ENCODE peak calls at places on chromosomes 11 and 22, in eight cellular contexts. K is effector memory CD4-positive, alpha-beta T cell; G is ovary; R is stomach; I is thoracic aorta; N is fibroblast of lung; X is neural progenitor cell; Z is heart right ventricle. S is an unnamed sample. For H3K9me3, the result is how much of the 10 kb centered on the place peaks cover.

GRCh38 chr22:26481694-26482093 is 1.9 kb downstream of the HPS4 start:
- DNase-seq in K (no peak), G (no peak), R (no peak), I (no peak), X (no peak), N (no peak), Z (no peak), S (no peak)

GRCh38 chr22:43088616-43088978 is 594 bp downstream of the TTLL1 start:
- DNase-seq in R (no peak), K (no peak), I (no peak), X (no peak), G (no peak), N (no peak), Z (no peak), S (no peak)

GRCh38 chr11:123650901-123651300 is 3.5 kb downstream of the SCN3B start:
- DNase-seq in N (no peak), Z (no peak), I (no peak), R (no peak), G (no peak), X (no peak), K (no peak), S (no peak)

GRCh38 chr11:133895551-133895950 is 50.2 kb upstream of the SPATA19 start:
- DNase-seq in Z (no peak), N (no peak), R (peak), X (no peak), G (no peak), K (no peak), I (no peak), S (no peak)

GRCh38 chr11:26065944-26066343 is 266.0 kb upstream of the ANO3 start:
- DNase-seq in I (no peak), R (no peak), X (no peak), G (no peak), Z (no peak), K (no peak), N (no peak), S (no peak)

GRCh38 chr11:120182357-120182756 is 28.5 kb upstream of the OAF start:
- DNase-seq in N (no peak), X (peak), I (no peak), Z (no peak), R (peak), G (no peak), K (no peak), S (no peak)

GRCh38 chr11:31480930-31481329 is 28.5 kb downstream of the IMMP1L start:
- DNase-seq in Z (no peak), X (peak), K (no peak), R (no peak), N (no peak), G (no peak), I (no peak), S (no peak)

GRCh38 chr11:118401880-118402590 is 629 bp downstream of the ATP5MG start:
- DNase-seq in G (no peak), X (peak), Z (no peak), R (no peak), K (no peak), I (no peak), N (peak), S (no peak)

GRCh38 chr22:25193548-25193947 is 6.1 kb upstream of the CRYBB3 start:
- DNase-seq in I (no peak), R (no peak), N (no peak), G (no peak), Z (no peak), X (peak), K (no peak), S (no peak)

GRCh38 chr11:71372693-71373657 is 75.2 kb downstream of the DHCR7 start:
- DNase-seq in Z (no peak), X (peak), I (no peak), N (peak), G (no peak), K (no peak), R (no peak), S (no peak)

GRCh38 chr22:35678836-35679235 is 30.6 kb downstream of the APOL6 start:
- DNase-seq in K (no peak), Z (no peak), G (no peak), N (no peak), R (no peak), I (no peak), X (no peak), S (no peak)

GRCh38 chr11:100647861-100648260 is 39.2 kb upstream of the ARHGAP42 start:
- DNase-seq in Z (no peak), I (no peak), R (no peak), X (no peak), N (no peak), G (no peak), K (no peak), S (no peak)

GRCh38 chr11:115083129-115083823 is 404.9 kb downstream of the NXPE2 start:
- DNase-seq in X (no peak), K (no peak), G (no peak), Z (no peak), N (no peak), I (no peak), R (no peak), S (no peak)

GRCh38 chr11:75868990-75869389 is 54.0 kb downstream of the UVRAG start:
- DNase-seq in I (no peak), G (no peak), K (no peak), R (no peak), Z (no peak), N (no peak), X (no peak), S (no peak)

GRCh38 chr11:6418199-6418957 is 516 bp downstream of the APBB1 start:
- DNase-seq in G (peak), Z (peak), R (no peak), K (no peak), N (no peak), I (no peak), X (peak), S (peak)

GRCh38 chr11:77085652-77086051 is 17.0 kb upstream of the OMP start:
- DNase-seq in X (no peak), K (no peak), R (peak), I (no peak), N (no peak), Z (no peak), G (peak), S (no peak)

GRCh38 chr11:119417726-119418540 is 5.0 kb downstream of the THY1 start:
- DNase-seq in X (no peak), K (no peak), G (no peak), R (no peak), N (peak), I (peak), Z (no peak), S (no peak)

GRCh38 chr11:34916810-34917780 is 677 bp downstream of the PDHX start:
- DNase-seq in Z (no peak), X (no peak), K (no peak), R (no peak), G (no peak), I (no peak), N (peak), S (no peak)

GRCh38 chr11:131760191-131760951 is 390.0 kb downstream of the NTM start:
- DNase-seq in R (no peak), N (peak), K (no peak), Z (no peak), X (peak), G (no peak), I (no peak), S (peak)

GRCh38 chr11:113634940-113635575 is 71.0 kb downstream of the TMPRSS5 start:
- DNase-seq in N (no peak), X (no peak), G (no peak), Z (no peak), K (no peak), R (no peak), I (no peak), S (no peak)

GRCh38 chr11:112613051-112613972 is 347.9 kb upstream of the NCAM1 start:
- DNase-seq in R (no peak), Z (no peak), N (peak), K (no peak), X (no peak), I (no peak), G (no peak), S (no peak)

GRCh38 chr11:59197990-59198389 is 14.7 kb downstream of the MPEG1 start:
- DNase-seq in I (peak), G (peak), K (no peak), Z (peak), R (peak), N (peak), X (no peak), S (peak)

GRCh38 chr11:10325398-10326079 is 20.7 kb downstream of the ADM start:
- DNase-seq in R (no peak), N (peak), K (no peak), I (no peak), G (no peak), Z (no peak), X (no peak), S (no peak)

GRCh38 chr11:120108154-120108784 is 29.6 kb downstream of the TRIM29 start:
- DNase-seq in R (peak), G (peak), N (peak), K (no peak), Z (peak), I (no peak), X (peak), S (peak)

GRCh38 chr11:130476922-130477491 is 28.6 kb downstream of the ADAMTS15 start:
- DNase-seq in N (no peak), I (no peak), G (peak), Z (no peak), K (no peak), R (no peak), X (no peak), S (no peak)

GRCh38 chr11:27496461-27496860 is 10.1 kb downstream of the LIN7C start:
- DNase-seq in K (no peak), R (no peak), N (peak), Z (no peak), X (no peak), I (no peak), G (no peak), S (no peak)

GRCh38 chr11:47161134-47161854 is 15.4 kb downstream of the ARFGAP2 start:
- DNase-seq in G (peak), R (peak), Z (peak), K (no peak), N (peak), X (peak), I (no peak), S (peak)

GRCh38 chr11:101912823-101913284 is 2.0 kb upstream of the CEP126 start:
- DNase-seq in N (peak), R (no peak), K (no peak), Z (no peak), X (no peak), G (no peak), I (no peak), S (no peak)

GRCh38 chr11:3995949-3996554 is 98.5 kb upstream of the RRM1 start:
- DNase-seq in N (peak), G (no peak), X (no peak), K (no peak), R (no peak), I (no peak), Z (no peak), S (no peak)
- H3K9me3 ChIP-seq in N (under half), G (under half), X (under half), K (under half), R (under half), I (under half), Z (under half), S (under half)

DNA sequence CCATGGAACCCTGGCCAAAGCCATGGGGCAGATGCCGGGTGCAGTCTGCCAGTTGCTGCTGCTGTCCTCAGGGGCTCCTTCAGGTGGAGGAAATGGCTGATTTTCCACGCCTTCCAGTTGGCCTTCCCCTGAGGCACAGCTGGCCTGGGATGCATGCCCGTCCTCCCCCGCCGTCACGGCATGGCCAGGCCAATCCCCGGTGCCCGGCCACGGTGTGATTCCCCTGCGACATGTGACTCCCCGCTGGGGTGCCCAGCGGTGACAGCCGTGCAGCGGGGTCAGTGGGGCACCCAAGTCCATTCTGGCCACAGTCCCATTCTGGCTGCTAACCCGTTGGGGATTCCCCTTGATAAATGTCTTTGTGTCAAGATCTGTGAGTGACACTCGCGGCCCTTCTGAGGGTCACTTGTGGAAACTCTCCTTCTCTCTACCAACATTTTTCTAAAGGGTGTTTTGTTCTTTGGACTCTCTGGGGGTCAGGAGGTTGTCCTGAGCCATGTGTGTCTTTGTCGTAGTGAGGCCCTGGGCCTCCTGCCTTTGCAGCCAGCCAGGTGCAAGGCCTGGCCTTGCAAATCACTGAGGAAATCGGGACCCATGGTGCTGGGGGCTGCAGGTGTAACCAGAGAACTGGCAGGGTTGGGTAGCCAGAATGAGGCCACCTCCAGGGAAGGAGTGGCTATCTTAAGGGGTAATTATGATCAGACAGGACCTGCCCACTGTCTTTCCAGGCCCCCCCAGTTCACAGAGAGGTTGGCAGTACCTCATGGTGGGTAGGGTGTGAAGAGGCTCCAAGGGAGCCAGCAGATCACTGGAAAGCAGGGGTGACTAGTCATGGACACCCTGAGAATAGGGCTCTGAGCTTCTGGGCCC is 37.1 kb downstream of the KCNQ1OT1 start:
- DNase-seq in G (no peak), K (no peak), N (no peak), I (no peak), R (peak), X (no peak), Z (no peak), S (no peak)
- H3K9me3 ChIP-seq in G (under half), K (under half), N (under half), I (under half), R (under half), X (under half), Z (under half), S (under half)

GRCh38 chr22:48257690-48258065 is 1495.2 kb downstream of the TBC1D22A start:
- DNase-seq in X (no peak), K (no peak), R (no peak), Z (no peak), I (no peak), G (no peak), N (no peak), S (no peak)
- H3K9me3 ChIP-seq in X (under half), K (under half), R (under half), Z (under half), I (under half), G (under half), N (under half), S (under half)

GRCh38 chr22:49452362-49452946 is 375.2 kb downstream of the BRD1 start:
- DNase-seq in R (no peak), K (no peak), I (no peak), G (no peak), Z (no peak), N (no peak), X (no peak), S (no peak)

GRCh38 chr22:49449811-49450386 is 377.8 kb downstream of the BRD1 start:
- DNase-seq in X (peak), N (no peak), Z (no peak), G (no peak), K (no peak), I (no peak), R (no peak), S (no peak)

GRCh38 chr22:49450521-49450920 is 377.2 kb downstream of the BRD1 start:
- DNase-seq in I (no peak), X (peak), Z (no peak), G (no peak), N (no peak), R (no peak), K (no peak), S (no peak)

GRCh38 chr22:49449377-49449776 is 378.3 kb downstream of the BRD1 start:
- DNase-seq in R (no peak), I (no peak), K (no peak), X (no peak), G (no peak), N (no peak), Z (no peak), S (no peak)

GRCh38 chr22:49451070-49451840 is 376.4 kb downstream of the BRD1 start:
- DNase-seq in N (no peak), I (no peak), R (no peak), Z (no peak), K (no peak), X (no peak), G (no peak), S (no peak)
- H3K9me3 ChIP-seq in N (under half), I (under half), R (under half), Z (under half), K (under half), X (under half), G (under half), S (under half)

GRCh38 chr11:125797641-125798040 is 9.7 kb downstream of the PATE3 start:
- DNase-seq in R (no peak), K (no peak), X (no peak), N (no peak), I (no peak), G (no peak), Z (no peak), S (no peak)

GRCh38 chr11:125802387-125802786 is 14.5 kb downstream of the PATE3 start:
- DNase-seq in G (no peak), N (no peak), R (no peak), X (no peak), Z (no peak), I (no peak), K (no peak), S (no peak)

DNA sequence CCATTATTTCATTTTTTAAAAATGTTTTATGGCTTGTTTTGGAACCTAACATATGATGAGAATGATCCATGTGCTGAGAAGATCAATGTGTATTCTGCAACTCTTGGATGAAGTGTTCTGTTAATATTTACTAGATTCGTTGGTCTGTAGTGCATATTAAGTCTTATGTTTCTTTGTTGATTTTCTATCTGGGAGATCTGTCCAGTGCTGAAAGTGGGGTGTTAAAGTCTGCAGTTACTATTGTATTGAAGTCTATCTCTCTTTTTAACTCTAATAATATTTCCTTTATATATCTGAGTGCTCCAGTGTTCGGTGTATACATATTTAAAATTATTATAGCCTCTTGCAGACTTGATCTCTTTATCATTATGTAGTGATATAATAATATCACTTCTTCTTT is 11.9 kb downstream of the PATE3 start:
- DNase-seq in N (no peak), K (no peak), R (no peak), I (no peak), X (no peak), G (no peak), Z (no peak), S (no peak)
- H3K9me3 ChIP-seq in N (under half), K (under half), R (half or more), I (under half), X (under half), G (under half), Z (half or more), S (half or more)

DNA sequence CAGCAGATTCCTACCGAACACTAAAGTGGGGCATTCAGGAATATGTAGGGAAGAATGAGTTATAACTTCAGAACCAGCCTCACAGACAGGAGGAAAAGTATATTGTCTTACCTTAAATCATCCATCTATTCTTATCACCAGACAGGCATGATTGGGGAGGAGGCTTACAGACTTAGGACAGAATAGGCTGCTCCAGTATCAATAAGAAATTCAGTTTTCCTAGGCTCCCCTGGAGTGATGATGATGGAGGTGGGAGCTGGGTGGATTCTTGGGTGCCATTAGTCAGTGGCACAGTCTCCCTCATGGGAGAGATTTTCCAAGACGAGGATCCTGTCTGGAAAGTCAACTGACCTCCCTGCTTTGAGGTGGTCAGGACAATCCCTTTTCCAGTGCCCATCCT is 225.0 kb downstream of the AASDHPPT start:
- DNase-seq in R (no peak), G (no peak), N (no peak), Z (no peak), X (no peak), I (no peak), K (no peak), S (no peak)
- H3K9me3 ChIP-seq in R (under half), G (under half), N (under half), Z (under half), X (under half), I (under half), K (under half), S (under half)

GRCh38 chr11:3359092-3359824 is 19.7 kb downstream of the ZNF195 start:
- DNase-seq in N (peak), R (no peak), Z (no peak), K (no peak), I (no peak), G (no peak), X (no peak), S (no peak)
- H3K9me3 ChIP-seq in N (under half), R (half or more), Z (half or more), K (half or more), I (half or more), G (under half), X (half or more), S (half or more)

S was measured in heart left ventricle.